ENCODE peak calls at places on chromosomes 16 and 17, in six cellular contexts. C is K562, P is SK-N-SH, Q is HCT116, S is GM12878, U is HepG2. Z is an unnamed sample.

GRCh38 chr17:61444831-61445230 is 7.4 kb upstream of the TBX4 start:
- DNase-seq in Q (no peak), U (no peak), P (no peak), S (no peak), C (no peak), Z (no peak)

GRCh38 chr17:68061512-68062313 is 26.2 kb downstream of the KPNA2 start:
- DNase-seq in S (no peak), C (no peak), U (peak), Q (no peak), P (no peak), Z (no peak)

GRCh38 chr17:62778990-62779681 is 29.0 kb downstream of the MARCHF10 start:
- DNase-seq in U (peak), P (peak), S (no peak), Q (peak), C (peak), Z (no peak)

GRCh38 chr17:49292901-49293300 is 62.3 kb upstream of the PHOSPHO1 start:
- DNase-seq in S (no peak), P (no peak), Q (no peak), C (no peak), U (no peak), Z (no peak)

GRCh38 chr17:9900019-9900594 is 5.0 kb downstream of the RCVRN start:
- DNase-seq in P (no peak), S (no peak), C (no peak), Q (no peak), U (no peak), Z (no peak)

GRCh38 chr17:1629647-1630310 is 1.1 kb upstream of the SLC43A2 start:
- DNase-seq in S (no peak), P (peak), Q (peak), U (no peak), C (peak), Z (peak)

GRCh38 chr16:1196494-1196893 is 28.6 kb downstream of the TPSG1 start:
- DNase-seq in U (no peak), S (no peak), P (no peak), Q (no peak), C (no peak), Z (no peak)

GRCh38 chr16:2795714-2796143 is 2.5 kb upstream of the PRSS41 start:
- DNase-seq in S (no peak), C (no peak), Q (no peak), P (no peak), U (no peak), Z (no peak)

DNA sequence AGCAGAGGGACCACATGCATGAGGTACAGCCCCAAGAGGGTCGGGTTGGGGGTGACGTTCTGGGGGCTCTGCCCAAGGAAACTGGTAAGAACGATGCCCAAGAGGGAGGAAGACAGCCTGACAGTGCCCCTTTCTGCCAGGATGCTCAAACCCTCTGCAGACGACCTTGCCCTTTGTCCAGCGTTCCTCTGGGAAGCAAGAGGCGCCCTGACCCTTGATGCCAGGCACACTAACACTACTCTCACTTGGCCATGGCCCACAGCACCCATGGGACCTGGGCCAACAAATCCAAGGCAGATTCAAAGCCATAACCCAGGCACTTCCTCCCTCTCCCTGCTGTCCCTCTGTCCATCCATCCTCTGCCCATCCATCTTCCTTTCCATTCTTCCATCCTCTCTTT is 20.4 kb downstream of the TK2 start:
- DNase-seq in C (no peak), U (no peak), S (no peak), P (no peak), Q (no peak), Z (no peak)
- TF ChIP-seq REST in C (no peak), U (no peak), S (no peak), P (no peak), Q (no peak), Z (no peak)

DNA sequence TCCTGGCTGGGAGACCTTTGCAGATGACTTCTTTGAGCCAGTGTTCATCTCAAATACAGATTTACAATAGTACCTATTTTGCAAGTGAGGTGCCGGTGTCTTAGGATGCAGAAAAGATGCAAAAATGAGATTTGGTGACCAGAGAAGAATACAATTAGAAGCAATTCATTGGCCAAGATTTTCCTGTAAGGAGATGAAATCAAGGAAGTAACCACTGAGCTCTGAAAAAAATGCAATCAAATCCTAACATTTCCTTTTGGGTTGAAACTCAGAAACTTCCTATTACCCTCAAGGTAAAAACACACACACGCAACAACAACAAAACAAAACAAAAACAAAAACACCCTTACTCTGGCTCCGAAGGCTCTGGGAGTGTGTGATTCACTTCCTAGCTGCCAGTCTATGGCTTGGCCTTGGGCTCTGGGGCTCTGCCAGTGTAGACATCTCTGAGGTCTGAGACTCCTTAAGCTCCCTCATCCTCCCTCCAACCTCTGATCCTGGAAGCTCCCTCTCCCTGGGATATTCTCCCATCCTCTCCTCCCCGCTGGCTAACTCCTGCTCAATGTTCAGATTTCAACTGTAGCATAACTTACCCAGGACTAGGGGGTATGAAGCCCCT is 16.8 kb upstream of the MT4 start:
- DNase-seq in Q (no peak), P (no peak), S (no peak), U (no peak), C (no peak), Z (no peak)
- H2AFZ ChIP-seq in Q (no peak), P (peak), S (no peak), U (no peak), C (no peak), Z (peak)

DNA sequence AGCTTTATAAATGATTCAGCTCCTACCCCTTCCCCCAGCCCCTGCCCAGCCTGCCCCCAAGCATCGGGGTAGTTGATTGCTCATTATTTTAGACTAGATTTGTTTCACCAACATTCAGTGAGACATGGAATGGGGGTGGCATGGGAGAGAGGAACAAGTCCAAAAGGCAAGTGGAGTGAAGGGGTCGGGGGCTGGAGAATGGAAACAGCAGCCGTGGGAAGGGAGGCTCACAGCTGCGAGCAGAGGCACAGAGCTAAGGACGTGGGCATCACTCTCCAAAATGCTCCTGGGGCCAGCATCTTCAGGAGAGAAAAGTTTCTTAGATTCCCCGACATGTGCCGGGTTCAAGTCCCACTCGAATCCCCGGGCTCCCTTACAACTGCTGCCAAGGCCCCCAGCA is 19.3 kb downstream of the PIPOX start:
- DNase-seq in U (no peak), Q (no peak), S (no peak), C (no peak), P (no peak), Z (no peak)
- TF ChIP-seq REST in U (no peak), Q (no peak), S (no peak), C (no peak), P (no peak), Z (no peak)

GRCh38 chr17:78239489-78239931 is 8.1 kb downstream of the TMEM235 start:
- DNase-seq in P (no peak), Q (no peak), S (no peak), C (peak), U (no peak), Z (no peak)

GRCh38 chr17:78236362-78237127 is 5.1 kb downstream of the TMEM235 start:
- DNase-seq in P (no peak), S (no peak), Q (no peak), U (no peak), C (no peak), Z (no peak)

GRCh38 chr17:78238823-78239488 is 7.5 kb downstream of the TMEM235 start:
- DNase-seq in C (no peak), U (no peak), P (no peak), Q (no peak), S (no peak), Z (no peak)

GRCh38 chr17:78235885-78236284 is 4.5 kb downstream of the TMEM235 start:
- DNase-seq in U (no peak), Q (no peak), S (no peak), P (no peak), C (no peak), Z (no peak)

GRCh38 chr17:78237403-78238012 is 6.1 kb downstream of the TMEM235 start:
- DNase-seq in C (no peak), U (no peak), P (peak), Q (no peak), S (no peak), Z (no peak)
- H2AFZ ChIP-seq in C (no peak), U (no peak), P (no peak), Q (no peak), S (no peak), Z (no peak)

GRCh38 chr16:46743232-46743719 is 4.9 kb downstream of the MYLK3 start:
- DNase-seq in P (peak), S (no peak), C (peak), U (peak), Q (no peak), Z (peak)
- TF ChIP-seq REST in P (no peak), S (no peak), C (no peak), U (no peak), Q (no peak), Z (no peak)

DNA sequence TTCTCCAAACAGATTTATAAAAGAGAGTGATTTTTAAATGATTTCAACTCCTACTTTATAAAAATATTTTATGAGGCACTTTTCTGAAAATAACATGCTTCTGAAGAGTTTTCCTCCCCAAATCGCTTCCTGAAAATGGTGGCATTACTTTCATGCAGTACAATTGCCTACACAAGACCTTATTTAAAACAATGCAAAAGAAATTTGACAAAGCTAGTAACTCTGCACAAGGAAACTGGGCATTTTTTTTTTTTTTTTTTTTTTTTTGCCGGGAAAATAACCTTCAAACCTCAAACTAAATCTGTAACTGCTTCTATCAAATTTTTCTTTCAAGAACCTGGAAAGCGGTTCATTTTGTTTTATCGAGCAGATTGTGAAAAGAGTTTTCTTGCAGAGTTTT is 290.3 kb upstream of the SALL1 start:
- DNase-seq in S (no peak), Q (no peak), P (no peak), U (no peak), C (no peak), Z (no peak)
- H2AFZ ChIP-seq in S (no peak), Q (no peak), P (no peak), U (no peak), C (no peak), Z (no peak)

GRCh38 chr16:8370374-8371015 is 219.8 kb downstream of the TMEM114 start:
- DNase-seq in S (no peak), P (no peak), Q (no peak), C (no peak), U (peak), Z (peak)
- TF ChIP-seq REST in S (no peak), P (no peak), Q (no peak), C (no peak), U (no peak), Z (no peak)

GRCh38 chr17:488993-489757 is 136.6 kb upstream of the RPH3AL start:
- DNase-seq in C (no peak), P (peak), Q (peak), U (peak), S (no peak), Z (peak)
- H2AFZ ChIP-seq in C (no peak), P (peak), Q (no peak), U (no peak), S (peak), Z (no peak)

Z was measured in GM23338.